ENCODE peak calls at places on chromosomes 16 and 17, in nine cellular contexts. C, S, L, N, B, Z, V, R and A are unnamed samples.

GRCh38 chr17:18320301-18320700 is 5.2 kb downstream of the SMCR8 start:
- DNase-seq in S (no peak), B (no peak), Z (no peak), R (no peak), N (no peak), C (no peak), V (no peak), L (no peak), A (no peak)

GRCh38 chr17:50482516-50482915 is 3.9 kb downstream of the RSAD1 start:
- DNase-seq in Z (peak; percentile 57), C (peak; percentile 99), L (peak; percentile 50), S (peak; percentile 90), B (peak; percentile 53), V (peak; percentile 59), R (peak; percentile 71), N (peak; percentile 89), A (peak; percentile 94)

GRCh38 chr16:35744716-35745115 is 2285.3 kb downstream of the TP53TG3F start:
- DNase-seq in Z (no peak), L (no peak), C (no peak), S (no peak), N (no peak), B (no peak), V (no peak), R (no peak), A (no peak)

GRCh38 chr16:83814654-83814985 is 6.8 kb downstream of the HSBP1 start:
- DNase-seq in B (no peak), S (no peak), V (no peak), N (no peak), L (no peak), C (peak; percentile 66), Z (no peak), R (no peak), A (no peak)

GRCh38 chr16:65500007-65500406 is 378.1 kb upstream of the CDH11 start:
- DNase-seq in V (no peak), N (no peak), R (no peak), L (no peak), B (no peak), C (no peak), Z (no peak), S (no peak), A (no peak)

GRCh38 chr16:86082400-86083030 is 183.6 kb downstream of the IRF8 start:
- DNase-seq in S (no peak), Z (no peak), V (no peak), L (no peak), C (peak; percentile 52), N (no peak), R (no peak), B (no peak), A (no peak)

GRCh38 chr16:87580855-87581261 is 21.4 kb upstream of the JPH3 start:
- DNase-seq in Z (no peak), C (no peak), S (no peak), R (peak; percentile 56), N (no peak), L (no peak), V (no peak), B (no peak), A (no peak)

GRCh38 chr17:42010898-42011516 is 6.2 kb downstream of the DNAJC7 start:
- DNase-seq in C (peak; percentile 50), L (no peak), V (no peak), R (peak; percentile 10), S (no peak), N (no peak), B (no peak), Z (no peak), A (no peak)

GRCh38 chr16:19804538-19805323 is 79.9 kb downstream of the GPRC5B start:
- DNase-seq in L (no peak), N (peak; percentile 3), Z (no peak), R (no peak), S (no peak), V (peak; percentile 94), C (peak; percentile 88), B (no peak), A (no peak)

GRCh38 chr16:3147046-3147756 is 12.4 kb downstream of the ZNF213 start:
- DNase-seq in L (no peak), C (no peak), V (no peak), R (no peak), B (no peak), S (no peak), Z (no peak), N (no peak), A (no peak)

GRCh38 chr17:70896843-70897242 is 727.5 kb downstream of the KCNJ2 start:
- DNase-seq in Z (no peak), S (no peak), C (no peak), N (no peak), L (no peak), B (no peak), R (no peak), V (no peak), A (no peak)

GRCh38 chr16:17578921-17579876 is 108.4 kb upstream of the XYLT1 start:
- DNase-seq in L (peak; percentile 40), Z (peak; percentile 20), N (no peak), R (peak; percentile 56), V (peak; percentile 59), S (peak; percentile 76), B (peak; percentile 32), C (peak; percentile 89), A (peak; percentile 85)

GRCh38 chr16:81918927-81919326 is 92.3 kb downstream of the SDR42E1 start:
- DNase-seq in L (no peak), Z (no peak), V (no peak), C (no peak), S (no peak), R (no peak), B (no peak), N (no peak), A (no peak)

GRCh38 chr16:25366078-25366477 is 108.4 kb upstream of the ZKSCAN2 start:
- DNase-seq in L (no peak), S (no peak), V (no peak), B (no peak), C (no peak), Z (no peak), N (no peak), R (peak; percentile 15), A (no peak)

GRCh38 chr17:32007463-32008298 is 498 bp downstream of the LRRC37B start:
- DNase-seq in L (peak; percentile 15), N (peak; percentile 38), R (peak; percentile 44), V (peak; percentile 30), S (no peak), Z (peak; percentile 8), B (peak; percentile 14), C (no peak), A (peak; percentile 59)

GRCh38 chr17:49890077-49890821 is 42.4 kb upstream of the TAC4 start:
- DNase-seq in V (no peak), S (no peak), C (no peak), R (no peak), L (no peak), B (no peak), N (no peak), Z (no peak), A (peak; percentile 23)

GRCh38 chr17:81910840-81911276 is 341 bp downstream of the PCYT2 start:
- DNase-seq in S (no peak), C (no peak), V (peak; percentile 36), Z (no peak), B (no peak), L (no peak), R (no peak), N (no peak), A (peak; percentile 54)

GRCh38 chr17:82668631-82669099 is 20.4 kb upstream of the WDR45B start:
- DNase-seq in N (peak; percentile 77), R (peak; percentile 56), S (peak; percentile 20), Z (no peak), B (no peak), V (peak; percentile 38), C (no peak), L (peak; percentile 14), A (peak; percentile 81)

GRCh38 chr17:48499743-48500434 is 30.9 kb downstream of the HOXB1 start:
- DNase-seq in B (no peak), L (no peak), C (no peak), Z (no peak), V (no peak), N (no peak), S (no peak), R (no peak), A (no peak)

GRCh38 chr17:70808596-70808995 is 639.3 kb downstream of the KCNJ2 start:
- DNase-seq in B (no peak), Z (no peak), R (peak; percentile 14), N (no peak), C (no peak), V (no peak), L (no peak), S (no peak), A (peak; percentile 5)

GRCh38 chr16:69888005-69888560 is 63.1 kb upstream of the CLEC18A start:
- DNase-seq in C (no peak), V (no peak), L (no peak), S (no peak), R (no peak), B (no peak), Z (no peak), N (peak; percentile 33), A (no peak)

GRCh38 chr17:68527314-68527713 is 15.1 kb downstream of the PRKAR1A start:
- DNase-seq in R (no peak), L (no peak), V (no peak), C (no peak), S (no peak), Z (no peak), B (no peak), N (no peak), A (no peak)

GRCh38 chr16:48385272-48385953 is at the start of gene SIAH1:
- DNase-seq in C (peak; percentile 96), R (peak; percentile 92), B (peak; percentile 85), S (peak; percentile 49), Z (peak; percentile 88), N (peak; percentile 83), V (peak; percentile 77), L (peak; percentile 83), A (peak; percentile 95)